ENCODE peak calls at places on chromosomes 16 and 17, in four cellular contexts. F, C, E and X are unnamed samples.

GRCh38 chr16:30930160-30930571 is 6.8 kb downstream of the FBXL19 start:
- DNase-seq in F (no peak), C (no peak), E (peak; percentile 41), X (no peak)

GRCh38 chr17:50129946-50130777 is at the start of gene SAMD14:
- DNase-seq in C (no peak), E (no peak), F (no peak), X (no peak)

GRCh38 chr16:1413684-1414531 is 596 bp downstream of the UNKL start:
- DNase-seq in C (peak; percentile 41), E (peak; percentile 68), F (peak; percentile 85), X (no peak)

GRCh38 chr17:50257574-50258224 is 16.6 kb upstream of the TMEM92 start:
- DNase-seq in C (no peak), E (no peak), F (no peak), X (no peak)

GRCh38 chr17:49694847-49695697 is 12.7 kb downstream of the SLC35B1 start:
- DNase-seq in E (peak; percentile 70), C (peak; percentile 66), F (peak; percentile 89), X (peak; percentile 13)

GRCh38 chr17:36088559-36089376 is 1.2 kb downstream of the CCL3 start:
- DNase-seq in C (no peak), F (no peak), E (no peak), X (no peak)

GRCh38 chr17:38598536-38598935 is 7.2 kb downstream of the SRCIN1 start:
- DNase-seq in F (peak; percentile 86), C (peak; percentile 76), E (no peak), X (no peak)

GRCh38 chr16:200388-200787 is 20.1 kb downstream of the HBQ1 start:
- DNase-seq in E (no peak), C (peak; percentile 16), F (no peak), X (no peak)

GRCh38 chr17:80441133-80441578 is 26.2 kb downstream of the ENDOV start:
- DNase-seq in C (peak; percentile 40), E (peak; percentile 73), F (peak; percentile 86), X (no peak)

GRCh38 chr17:67912656-67913055 is 83.6 kb downstream of the C17orf58 start:
- DNase-seq in C (no peak), F (no peak), E (no peak), X (no peak)

GRCh38 chr16:77037696-77038347 is 153.2 kb upstream of the MON1B start:
- DNase-seq in E (no peak), F (no peak), C (no peak), X (no peak)

GRCh38 chr16:89918453-89919347 is at the start of gene MC1R:
- DNase-seq in F (peak; percentile 87), C (no peak), E (no peak), X (no peak)

GRCh38 chr16:83807327-83807709 is 460 bp upstream of the HSBP1 start:
- DNase-seq in F (no peak), C (no peak), E (no peak), X (no peak)
- H3K27ac ChIP-seq in F (no peak overlapping the region), C (no peak overlapping the region), E (peak overlapping the region; percentile 64), X (peak overlapping the region; percentile 69)

DNA sequence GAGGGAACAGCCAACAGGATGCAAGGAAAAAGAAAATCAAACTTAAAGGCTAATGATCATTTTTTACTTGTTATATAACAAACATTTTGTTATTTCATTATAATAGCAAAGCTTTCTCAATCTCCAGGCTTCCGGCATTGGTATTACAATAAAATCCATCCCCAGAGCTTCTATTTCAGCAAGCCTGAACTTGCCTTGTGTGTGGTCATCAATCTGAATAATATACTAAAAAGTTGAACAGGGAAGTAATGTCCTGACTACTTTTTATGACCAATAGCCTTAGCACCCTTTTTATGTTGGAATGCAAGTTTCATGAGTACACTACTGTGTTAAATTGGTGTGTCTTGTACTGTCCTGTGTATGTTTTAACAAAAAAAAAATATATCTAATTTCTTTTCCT is 27.1 kb upstream of the VWA3A start:
- DNase-seq in E (no peak), F (no peak), C (no peak), X (no peak)
- H3K4me3 ChIP-seq in E (no peak overlapping the region), F (no peak overlapping the region), C (no peak overlapping the region), X (no peak overlapping the region)

DNA sequence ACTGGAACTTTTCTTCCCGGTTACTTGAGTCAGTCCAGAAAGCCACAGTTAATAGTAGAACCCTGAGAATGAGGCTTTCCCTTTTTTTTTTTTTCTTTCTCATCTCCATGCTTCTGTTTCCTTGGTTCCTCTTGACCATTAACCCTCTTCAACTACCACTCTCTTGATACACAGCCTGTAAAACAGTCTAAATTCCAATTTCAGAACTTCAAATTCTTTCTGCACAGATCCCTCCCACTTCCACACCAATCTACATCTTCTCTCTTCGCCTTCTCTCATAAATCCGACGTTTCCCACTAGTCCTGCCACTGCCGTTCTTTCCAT is 588 bp downstream of the METTL16 start:
- DNase-seq in E (no peak), F (no peak), C (no peak), X (no peak)
- H3K27ac ChIP-seq in E (peak overlapping the region; percentile 31), F (peak overlapping the region; percentile 84), C (peak overlapping the region; percentile 86), X (peak overlapping the region; percentile 95)

GRCh38 chr16:68643847-68644246 is 1.3 kb upstream of the CDH3 start:
- DNase-seq in C (no peak), E (peak; percentile 63), F (no peak), X (no peak)
- H3K4me3 ChIP-seq in C (peak overlapping the region; percentile 94), E (peak overlapping the region; percentile 68), F (no peak overlapping the region), X (no peak overlapping the region)

GRCh38 chr16:12214509-12214908 is 238.0 kb downstream of the SNX29 start:
- DNase-seq in F (no peak), E (no peak), C (no peak), X (no peak)
- H3K27ac ChIP-seq in F (no peak overlapping the region), E (no peak overlapping the region), C (no peak overlapping the region), X (no peak overlapping the region)

DNA sequence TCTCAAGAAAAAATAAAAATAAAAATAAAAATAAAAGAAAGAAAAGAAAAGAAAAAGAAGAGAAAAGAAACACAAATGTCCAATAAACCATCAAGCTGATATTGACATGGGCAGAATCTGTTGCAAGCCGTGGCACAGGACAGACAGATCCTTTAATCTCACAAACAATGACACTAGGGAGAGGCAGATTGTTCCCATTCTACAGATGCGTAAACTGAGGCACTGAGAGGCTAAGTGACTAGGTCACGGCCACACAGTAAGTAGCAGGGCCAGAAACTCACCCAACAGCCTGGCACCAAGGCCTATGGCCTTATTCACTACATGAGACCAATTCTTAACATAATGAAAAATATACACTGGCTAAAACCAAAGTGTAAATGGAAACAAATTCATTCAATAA is 28.3 kb upstream of the ZFP90 start:
- DNase-seq in F (no peak), E (no peak), C (no peak), X (no peak)
- H3K4me3 ChIP-seq in F (no peak overlapping the region), E (no peak overlapping the region), C (no peak overlapping the region), X (no peak overlapping the region)

DNA sequence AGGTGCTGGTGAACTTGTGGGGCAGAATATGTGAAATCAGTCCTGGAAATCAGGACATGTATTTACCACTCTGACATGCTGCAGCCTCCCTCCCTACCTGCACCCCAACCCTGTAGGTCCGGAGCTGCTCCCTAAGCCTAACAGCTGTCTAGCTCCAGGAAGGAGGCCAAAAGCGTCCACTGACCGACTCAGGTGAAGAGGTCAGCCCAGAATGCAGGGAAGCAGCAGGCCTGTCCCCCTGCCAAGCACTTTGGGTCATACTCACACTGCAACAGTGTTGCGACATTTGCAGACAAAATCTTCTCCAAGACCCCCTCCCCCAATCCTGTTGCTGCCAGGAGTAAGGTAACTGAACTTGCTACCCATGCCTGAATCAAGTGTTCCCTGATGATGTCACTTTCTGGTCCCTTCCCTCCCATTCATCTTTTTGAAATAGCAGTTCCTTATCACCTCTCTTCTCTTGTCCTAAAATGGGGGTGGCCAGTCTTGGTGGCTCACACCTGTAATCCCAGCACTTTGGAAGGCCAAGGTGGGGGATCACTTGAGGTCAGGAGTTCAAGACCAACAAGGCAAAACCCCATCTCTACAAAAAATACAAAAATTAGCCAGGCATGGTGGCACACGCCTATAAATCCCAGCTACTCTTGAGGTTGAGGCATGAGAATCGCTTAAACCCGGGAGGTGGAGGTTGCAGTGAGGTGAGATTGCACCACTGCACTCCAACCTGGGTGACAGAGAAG is 1.3 kb upstream of the ACLY start:
- DNase-seq in C (peak; percentile 23), E (peak; percentile 51), F (no peak), X (no peak)
- H3K27ac ChIP-seq in C (peak overlapping the region; percentile 80), E (no peak overlapping the region), F (peak overlapping the region; percentile 85), X (no peak overlapping the region)

GRCh38 chr17:21104608-21105007 is 22.2 kb upstream of the DHRS7B start:
- DNase-seq in C (no peak), E (no peak), F (no peak), X (no peak)

GRCh38 chr17:21113106-21113690 is 13.6 kb upstream of the DHRS7B start:
- DNase-seq in C (no peak), E (no peak), F (no peak), X (no peak)

GRCh38 chr17:21106316-21106715 is 20.4 kb upstream of the DHRS7B start:
- DNase-seq in F (no peak), E (no peak), C (no peak), X (no peak)

GRCh38 chr17:21105081-21105480 is 21.7 kb upstream of the DHRS7B start:
- DNase-seq in F (no peak), C (no peak), E (no peak), X (no peak)

GRCh38 chr17:21108651-21109050 is 18.1 kb upstream of the DHRS7B start:
- DNase-seq in E (no peak), C (no peak), F (no peak), X (no peak)
- H3K4me3 ChIP-seq in E (no peak overlapping the region), C (no peak overlapping the region), F (no peak overlapping the region), X (no peak overlapping the region)

DNA sequence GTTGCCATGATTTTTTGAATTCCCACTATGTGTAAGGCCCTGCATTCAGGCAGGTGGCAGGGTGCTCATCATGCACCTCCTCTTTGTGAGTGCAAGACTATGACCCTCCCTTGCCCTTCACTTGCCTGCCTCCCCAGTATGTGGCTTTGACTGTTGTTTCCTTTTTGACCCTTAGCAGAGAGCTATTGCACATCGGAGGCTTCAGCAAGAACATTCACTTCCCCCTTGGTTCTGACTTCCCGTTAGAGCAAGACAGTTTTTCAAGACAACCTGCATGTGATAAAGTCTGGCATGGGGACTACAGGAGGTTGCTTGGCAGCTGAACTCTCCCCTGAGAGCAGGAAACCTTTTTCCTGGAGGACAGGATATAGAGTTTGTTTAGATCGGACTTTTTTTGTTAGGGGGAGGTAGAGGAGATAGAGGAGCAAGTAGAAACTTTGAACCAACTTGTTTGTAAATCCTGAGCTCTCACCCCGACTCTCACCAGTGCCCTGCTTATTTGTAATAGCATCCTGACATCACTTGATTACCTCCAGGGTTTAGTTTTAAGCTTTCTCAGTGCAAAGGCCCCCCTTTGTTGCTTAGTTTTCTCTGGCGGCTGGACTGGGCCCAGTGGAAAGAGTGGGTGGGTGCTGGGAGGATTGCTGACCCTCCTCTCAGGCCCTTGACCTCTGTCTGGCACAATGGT is 34.3 kb downstream of the LIMD2 start:
- DNase-seq in C (no peak), E (no peak), F (peak; percentile 76), X (no peak)
- H3K27ac ChIP-seq in C (no peak overlapping the region), E (no peak overlapping the region), F (peak overlapping the region; percentile 69), X (no peak overlapping the region)